ENCODE peak calls at places on chromosomes 5 and 9, in seven cellular contexts. G, I, V, Y, S, W and D are unnamed samples.

GRCh38 chr5:75843319-75843718 is 126.1 kb upstream of the POC5 start:
- DNase-seq in G (no peak), I (no peak), V (no peak), Y (no peak), S (no peak), W (no peak), D (no peak)

GRCh38 chr9:121194730-121195129 is 6.9 kb downstream of the RAB14 start:
- DNase-seq in G (no peak), I (no peak), V (no peak), Y (no peak), S (no peak), W (no peak), D (no peak)

GRCh38 chr9:122498883-122499288 is 11.7 kb upstream of the OR1J2 start:
- DNase-seq in G (peak; percentile 70), I (no peak), V (peak; percentile 16), Y (peak; percentile 48), S (no peak), W (peak; percentile 7), D (peak; percentile 38)

GRCh38 chr5:135429326-135429725 is 17.8 kb downstream of the DCANP1 start:
- DNase-seq in G (no peak), I (no peak), V (no peak), Y (no peak), S (no peak), W (no peak), D (no peak)

GRCh38 chr5:66863343-66864170 is 267.4 kb downstream of the MAST4 start:
- DNase-seq in G (peak; percentile 1), I (no peak), V (no peak), Y (no peak), S (no peak), W (no peak), D (no peak)

GRCh38 chr9:33946779-33947535 is 101.7 kb downstream of the UBAP2 start:
- DNase-seq in G (peak; percentile 99), I (no peak), V (no peak), Y (peak; percentile 49), S (no peak), W (no peak), D (no peak)

GRCh38 chr5:36680066-36680465 is 73.7 kb downstream of the SLC1A3 start:
- DNase-seq in G (no peak), I (no peak), V (no peak), Y (no peak), S (no peak), W (no peak), D (no peak)

GRCh38 chr5:174501461-174502069 is 222.8 kb upstream of the MSX2 start:
- DNase-seq in G (peak; percentile 37), I (no peak), V (no peak), Y (no peak), S (no peak), W (no peak), D (no peak)

GRCh38 chr5:179504191-179504590 is 46.2 kb upstream of the RUFY1 start:
- DNase-seq in G (peak; percentile 35), I (no peak), V (no peak), Y (no peak), S (no peak), W (no peak), D (no peak)